ENCODE peak calls at places on chromosomes 6 and 20, in five cellular contexts. L, J, Q, E and O are unnamed samples.

GRCh38 chr20:37668166-37668565 is 25.7 kb upstream of the CTNNBL1 start:
- DNase-seq in E (no peak), L (no peak), J (no peak), Q (no peak), O (no peak)

GRCh38 chr6:5425267-5425666 is 164.0 kb downstream of the FARS2 start:
- DNase-seq in L (no peak), E (no peak), J (no peak), Q (no peak), O (no peak)

GRCh38 chr20:19692685-19693119 is 65.4 kb upstream of the RIN2 start:
- DNase-seq in L (peak; percentile 26), J (peak; percentile 24), Q (peak; percentile 61), E (peak; percentile 84), O (no peak)

GRCh38 chr6:14453712-14454466 is 336.3 kb downstream of the CD83 start:
- DNase-seq in E (no peak), J (no peak), L (no peak), Q (no peak), O (no peak)

GRCh38 chr6:11975353-11975977 is 36.6 kb upstream of the HIVEP1 start:
- DNase-seq in Q (no peak), L (peak; percentile 6), E (no peak), J (no peak), O (no peak)

GRCh38 chr6:2848851-2849250 is 7.2 kb upstream of the SERPINB1 start:
- DNase-seq in J (no peak), L (no peak), E (no peak), Q (no peak), O (no peak)

GRCh38 chr6:124927806-124928205 is 34.4 kb upstream of the RNF217 start:
- DNase-seq in E (no peak), L (no peak), Q (no peak), J (no peak), O (peak; percentile 95)

GRCh38 chr6:20918868-20919267 is 384.6 kb downstream of the CDKAL1 start:
- DNase-seq in Q (no peak), E (no peak), J (no peak), L (no peak), O (no peak)

GRCh38 chr6:147434508-147434907 is 74.0 kb upstream of the SAMD5 start:
- DNase-seq in E (no peak), L (no peak), Q (no peak), J (no peak), O (peak; percentile 45)

GRCh38 chr6:153436346-153436745 is 305.3 kb upstream of the RGS17 start:
- DNase-seq in Q (peak; percentile 39), L (no peak), J (no peak), E (no peak), O (no peak)

GRCh38 chr20:9290331-9290730 is 221.4 kb downstream of the PLCB4 start:
- DNase-seq in L (no peak), Q (no peak), J (no peak), E (no peak), O (peak; percentile 95)

GRCh38 chr6:133991096-133991593 is 38.1 kb downstream of the TBPL1 start:
- DNase-seq in J (no peak), L (no peak), Q (no peak), E (no peak), O (peak; percentile 66)

GRCh38 chr20:21184810-21185209 is 58.9 kb downstream of the KIZ start:
- DNase-seq in L (no peak), Q (no peak), E (no peak), J (no peak), O (no peak)

GRCh38 chr6:159151266-159151855 is 17.8 kb upstream of the FNDC1 start:
- DNase-seq in J (peak; percentile 36), E (no peak), Q (peak; percentile 50), L (peak; percentile 18), O (peak; percentile 32)

GRCh38 chr6:4902363-4902762 is 101.5 kb downstream of the RPP40 start:
- DNase-seq in J (no peak), L (no peak), E (no peak), Q (no peak), O (no peak)

GRCh38 chr6:126152346-126152745 is 166.0 kb downstream of the TRMT11 start:
- DNase-seq in L (no peak), Q (peak; percentile 24), E (no peak), J (no peak), O (no peak)

GRCh38 chr6:131532476-131533108 is 40.4 kb upstream of the ARG1 start:
- DNase-seq in J (no peak), E (no peak), Q (no peak), L (no peak), O (no peak)

GRCh38 chr6:111583221-111583620 is 22.5 kb downstream of the TRAF3IP2 start:
- DNase-seq in Q (no peak), L (no peak), E (no peak), J (no peak), O (no peak)

GRCh38 chr6:89562114-89562815 is 76.3 kb downstream of the LYRM2 start:
- DNase-seq in J (no peak), E (peak; percentile 87), L (peak; percentile 38), Q (peak; percentile 41), O (peak; percentile 72)

GRCh38 chr20:36836591-36837329 is 39.2 kb upstream of the TLDC2 start:
- DNase-seq in Q (peak; percentile 81), J (peak; percentile 85), L (peak; percentile 73), E (no peak), O (no peak)

GRCh38 chr20:43355610-43356009 is 102.1 kb upstream of the SRSF6 start:
- DNase-seq in E (no peak), Q (no peak), J (no peak), L (no peak), O (no peak)

GRCh38 chr6:169939554-169940164 is 188.2 kb downstream of the ERMARD start:
- DNase-seq in J (no peak), L (no peak), Q (no peak), E (no peak), O (no peak)

GRCh38 chr20:36629719-36630340 is 16.2 kb downstream of the SLA2 start:
- DNase-seq in J (no peak), Q (no peak), L (no peak), E (no peak), O (no peak)

GRCh38 chr6:127576874-127577273 is at the start of gene C6orf58:
- DNase-seq in J (no peak), Q (no peak), E (no peak), L (no peak), O (no peak)

GRCh38 chr6:8229913-8230312 is 127.6 kb upstream of the EEF1E1 start:
- DNase-seq in L (no peak), J (no peak), E (no peak), Q (peak; percentile 27), O (no peak)

GRCh38 chr20:47989957-47990356 is 204.7 kb upstream of the SULF2 start:
- DNase-seq in Q (no peak), L (no peak), J (no peak), E (no peak), O (no peak)

GRCh38 chr20:45037050-45037449 is 63.9 kb downstream of the KCNS1 start:
- DNase-seq in Q (no peak), E (no peak), L (peak; percentile 45), J (no peak), O (no peak)

GRCh38 chr6:26400626-26401025 is 1.4 kb upstream of the BTN3A1 start:
- DNase-seq in Q (no peak), E (no peak), L (no peak), J (no peak), O (no peak)

GRCh38 chr20:36932476-36933426 is 18.8 kb downstream of the SAMHD1 start:
- DNase-seq in J (no peak), E (no peak), L (no peak), Q (no peak), O (no peak)

GRCh38 chr6:78909391-78909790 is 42.0 kb downstream of the IRAK1BP1 start:
- DNase-seq in Q (no peak), L (peak; percentile 11), J (no peak), E (no peak), O (no peak)

GRCh38 chr20:43508604-43509040 is 1.1 kb downstream of the L3MBTL1 start:
- DNase-seq in L (no peak), Q (peak; percentile 51), J (peak; percentile 25), E (peak; percentile 42), O (no peak)

GRCh38 chr6:70314240-70314639 is 11.4 kb upstream of the COL9A1 start:
- DNase-seq in E (no peak), J (no peak), Q (no peak), L (no peak), O (no peak)